ENCODE peak calls at places on chromosomes 1 and 21, in eight cellular contexts. H, Q, Y, N, X, I, S and M are unnamed samples.

GRCh38 chr1:239061770-239062169 is 324.6 kb upstream of the CHRM3 start:
- DNase-seq in H (no peak), Q (no peak), Y (no peak), N (no peak), X (no peak), I (no peak), S (no peak), M (no peak)

GRCh38 chr1:197619008-197619640 is 156.2 kb downstream of the DENND1B start:
- DNase-seq in H (no peak), Q (peak), Y (no peak), N (peak), X (no peak), I (peak), S (no peak), M (no peak)

GRCh38 chr1:29513357-29513756 is 277.0 kb downstream of the PTPRU start:
- DNase-seq in H (no peak), Q (peak), Y (no peak), N (peak), X (peak), I (no peak), S (peak), M (no peak)

GRCh38 chr1:243642936-243643335 is 207.1 kb downstream of the AKT3 start:
- DNase-seq in H (no peak), Q (no peak), Y (no peak), N (peak), X (no peak), I (no peak), S (no peak), M (no peak)

GRCh38 chr1:109501644-109502367 is 7.7 kb downstream of the AMIGO1 start:
- DNase-seq in H (no peak), Q (no peak), Y (no peak), N (no peak), X (no peak), I (no peak), S (no peak), M (no peak)

GRCh38 chr21:45590246-45590725 is 48.0 kb upstream of the SLC19A1 start:
- DNase-seq in H (no peak), Q (peak), Y (no peak), N (peak), X (no peak), I (no peak), S (peak), M (peak)

GRCh38 chr1:24949331-24949881 is 19.3 kb upstream of the RUNX3 start:
- DNase-seq in H (no peak), Q (no peak), Y (no peak), N (peak), X (no peak), I (no peak), S (no peak), M (no peak)

GRCh38 chr1:9169601-9170137 is 40.8 kb upstream of the GPR157 start:
- DNase-seq in H (no peak), Q (no peak), Y (no peak), N (no peak), X (no peak), I (no peak), S (no peak), M (no peak)

GRCh38 chr1:24077278-24077978 is 34.5 kb downstream of the MYOM3 start:
- DNase-seq in H (no peak), Q (no peak), Y (no peak), N (no peak), X (no peak), I (no peak), S (no peak), M (no peak)

GRCh38 chr1:228860911-228861829 is 125.9 kb downstream of the RHOU start:
- DNase-seq in H (no peak), Q (peak), Y (peak), N (peak), X (no peak), I (peak), S (peak), M (peak)

GRCh38 chr1:27555700-27556424 is 48.1 kb downstream of the AHDC1 start:
- DNase-seq in H (no peak), Q (no peak), Y (no peak), N (peak), X (no peak), I (no peak), S (no peak), M (peak)

GRCh38 chr1:236090741-236091147 is 25.9 kb upstream of the NID1 start:
- DNase-seq in H (no peak), Q (peak), Y (no peak), N (peak), X (no peak), I (no peak), S (no peak), M (no peak)

GRCh38 chr1:116334015-116334547 is 39.0 kb upstream of the ATP1A1 start:
- DNase-seq in H (no peak), Q (peak), Y (no peak), N (peak), X (no peak), I (no peak), S (peak), M (peak)

GRCh38 chr1:169694304-169694703 is 17.1 kb downstream of the SELL start:
- DNase-seq in H (no peak), Q (no peak), Y (no peak), N (no peak), X (no peak), I (no peak), S (no peak), M (no peak)

GRCh38 chr1:64356636-64357256 is 113.2 kb upstream of the CACHD1 start:
- DNase-seq in H (no peak), Q (no peak), Y (no peak), N (no peak), X (no peak), I (no peak), S (no peak), M (no peak)